ENCODE peak calls at places on chromosome 13, in six cellular contexts. Y is left ventricle myocardium superior; K is hypothalamus; N is testis; T is stimulated activated CD4-positive, alpha-beta T cell treated with anti-CD3 and anti-CD28 coated beads, Interleukin-1b, Interleukin-23, amount 100 ng/mL, for 24 hours; S is AG10803. M is an unnamed sample.

GRCh38 chr13:76522083-76522755 is 364.0 kb downstream of the KCTD12 start:
- DNase-seq in Y (no peak), K (no peak), N (no peak), T (no peak), S (peak), M (no peak)

GRCh38 chr13:63497601-63498000 is 2082.0 kb upstream of the PCDH20 start:
- DNase-seq in Y (no peak), K (no peak), N (no peak), T (no peak), S (peak), M (no peak)

GRCh38 chr13:59906413-59907027 is 257.2 kb downstream of the DIAPH3 start:
- DNase-seq in Y (no peak), K (no peak), N (no peak), T (no peak), S (peak), M (no peak)

GRCh38 chr13:96533408-96533807 is 443.5 kb downstream of the HS6ST3 start:
- DNase-seq in Y (no peak), K (no peak), N (no peak), T (no peak), S (no peak), M (no peak)

GRCh38 chr13:107252428-107252827 is 684.5 kb upstream of the ARGLU1 start:
- DNase-seq in Y (no peak), K (no peak), N (no peak), T (no peak), S (no peak), M (no peak)

GRCh38 chr13:40026174-40026585 is 370.7 kb downstream of the COG6 start:
- DNase-seq in Y (no peak), K (no peak), N (no peak), T (no peak), S (no peak), M (no peak)

GRCh38 chr13:38308736-38309135 is 40.9 kb upstream of the UFM1 start:
- DNase-seq in Y (no peak), K (no peak), N (no peak), T (no peak), S (peak), M (no peak)

GRCh38 chr13:33279898-33280549 is 5.5 kb downstream of the STARD13 start:
- DNase-seq in Y (no peak), K (no peak), N (no peak), T (no peak), S (peak), M (no peak)